ENCODE peak calls at places on chromosomes 7 and 10, in eight cellular contexts. B is activated CD4-positive, alpha-beta T cell treated with anti-CD3 and anti-CD28 coated beads, Interleukin-2, amount 50 U/mL, for 1 hour; L is HepG2; V is NCI-H2029; R is astrocyte of the cerebellum; I is uterus; H is progenitor cell of endocrine pancreas; A is M059J. T is an unnamed sample.
A peak's percentile ranks its signal among the peaks of the same experiment; 100 is the strongest.

GRCh38 chr10:29958440-29958839 is 100.9 kb downstream of the JCAD start:
- DNase-seq in L (no peak), B (no peak), H (no peak), V (no peak), I (no peak), R (no peak), A (no peak), T (no peak)

GRCh38 chr7:80232969-80233724 is 98.5 kb downstream of the GNAI1 start:
- DNase-seq in B (no peak), V (no peak), A (no peak), L (peak; percentile 70), H (no peak), R (no peak), I (no peak), T (no peak)

GRCh38 chr10:124689911-124690498 is 54.2 kb downstream of the FAM53B start:
- DNase-seq in B (no peak), H (no peak), A (no peak), L (no peak), V (no peak), R (no peak), I (no peak), T (no peak)

GRCh38 chr7:109259151-109259550 is 689.5 kb downstream of the DNAJB9 start:
- DNase-seq in I (no peak), A (no peak), L (no peak), H (no peak), V (no peak), B (no peak), R (peak; percentile 3), T (no peak)

GRCh38 chr10:113764598-113764997 is 13.1 kb downstream of the PLEKHS1 start:
- DNase-seq in B (no peak), R (no peak), A (no peak), I (no peak), L (no peak), V (no peak), H (no peak), T (no peak)

GRCh38 chr7:107147464-107148214 is 21.2 kb upstream of the HBP1 start:
- DNase-seq in R (no peak), B (peak; percentile 28), H (no peak), A (peak; percentile 49), V (no peak), I (no peak), L (peak; percentile 18), T (peak; percentile 35)

GRCh38 chr10:60441515-60441914 is 51.8 kb upstream of the ANK3 start:
- DNase-seq in R (no peak), L (peak; percentile 7), H (no peak), A (no peak), I (no peak), B (no peak), V (no peak), T (peak; percentile 30)

GRCh38 chr10:80196270-80196949 is 8.9 kb downstream of the ANXA11 start:
- DNase-seq in H (peak; percentile 63), V (peak; percentile 46), R (no peak), B (peak; percentile 58), L (peak; percentile 90), I (no peak), A (peak; percentile 87), T (no peak)

GRCh38 chr10:90407116-90407515 is 450.7 kb downstream of the HTR7 start:
- DNase-seq in A (peak; percentile 92), R (no peak), H (no peak), L (no peak), I (no peak), B (no peak), V (no peak), T (no peak)

GRCh38 chr7:17336168-17336567 is 37.7 kb downstream of the AHR start:
- DNase-seq in R (no peak), A (no peak), I (no peak), V (no peak), H (no peak), B (no peak), L (no peak), T (no peak)

GRCh38 chr7:93146465-93147127 is 1.6 kb downstream of the SAMD9L start:
- DNase-seq in A (peak; percentile 48), B (no peak), I (no peak), R (no peak), V (no peak), H (no peak), L (no peak), T (no peak)

GRCh38 chr10:129709101-129709500 is 242.1 kb downstream of the MGMT start:
- DNase-seq in I (no peak), V (no peak), H (no peak), A (no peak), R (no peak), L (no peak), B (no peak), T (no peak)

GRCh38 chr10:14772399-14772798 is 2.3 kb downstream of the FAM107B start:
- DNase-seq in A (no peak), V (peak; percentile 12), B (no peak), L (no peak), I (no peak), H (no peak), R (no peak), T (no peak)

GRCh38 chr7:95549818-95550529 is 46.3 kb downstream of the PDK4 start:
- DNase-seq in I (peak; percentile 98), H (no peak), V (peak; percentile 68), L (no peak), A (peak; percentile 96), R (peak; percentile 55), B (no peak), T (no peak)

GRCh38 chr10:43113201-43113893 is 24.9 kb upstream of the CSGALNACT2 start:
- DNase-seq in A (no peak), B (no peak), L (no peak), V (no peak), H (no peak), R (no peak), I (no peak), T (no peak)

GRCh38 chr7:46557295-46557711 is 636.2 kb upstream of the IGFBP3 start:
- DNase-seq in L (no peak), H (no peak), B (no peak), R (no peak), I (peak; percentile 53), V (peak; percentile 68), A (peak; percentile 85), T (no peak)

T was measured in AML-193.